ENCODE peak calls at places on chromosomes 6 and 20, in nine cellular contexts. J is A549; K is HepG2; V is mesendoderm; I is CD4-positive, CD25-positive, alpha-beta regulatory T cell; G is HCT116; U is heart right ventricle; F is prostate gland; H is hepatocyte. E is an unnamed sample. For H3K4me1, the result is how much of the 10 kb centered on the place peaks cover.

GRCh38 chr20:34673411-34673810 is 3.5 kb downstream of the PIGU start:
- DNase-seq in I (no peak), K (no peak), V (no peak), U (no peak), H (no peak), J (no peak), G (no peak), F (no peak), E (no peak)

GRCh38 chr6:149450679-149451360 is 34.0 kb downstream of the ZC3H12D start:
- DNase-seq in J (no peak), F (no peak), H (peak), I (no peak), G (no peak), U (peak), V (no peak), K (no peak), E (peak)

GRCh38 chr6:75381878-75382633 is 97.5 kb upstream of the TMEM30A start:
- DNase-seq in I (no peak), V (no peak), G (no peak), J (no peak), K (no peak), F (no peak), U (no peak), H (no peak), E (no peak)

GRCh38 chr6:42292002-42292735 is 74.5 kb upstream of the MRPS10 start:
- DNase-seq in K (no peak), U (no peak), J (peak), H (no peak), I (no peak), V (no peak), G (peak), F (no peak), E (no peak)

GRCh38 chr6:5335020-5335419 is 73.7 kb downstream of the FARS2 start:
- DNase-seq in U (no peak), G (no peak), F (no peak), V (no peak), K (no peak), I (no peak), J (no peak), H (no peak), E (no peak)

GRCh38 chr6:145569140-145569539 is 166.2 kb downstream of the EPM2A start:
- DNase-seq in F (no peak), I (no peak), V (no peak), K (no peak), U (no peak), H (no peak), G (no peak), J (no peak), E (no peak)

GRCh38 chr20:1326031-1326930 is 2.7 kb downstream of the SDCBP2 start:
- DNase-seq in K (no peak), J (peak), U (peak), F (no peak), H (peak), I (no peak), G (no peak), V (no peak), E (peak)

GRCh38 chr20:11716239-11716944 is 201.3 kb upstream of the BTBD3 start:
- DNase-seq in G (peak), K (peak), J (peak), U (no peak), H (peak), V (peak), F (no peak), I (no peak), E (peak)

GRCh38 chr6:26235240-26235730 is 129.7 kb upstream of the BTN3A2 start:
- DNase-seq in J (no peak), V (no peak), F (no peak), K (no peak), I (no peak), U (no peak), H (no peak), G (no peak), E (no peak)

GRCh38 chr6:108174371-108175175 is 8.8 kb downstream of the NR2E1 start:
- DNase-seq in G (no peak), F (no peak), K (no peak), U (peak), V (peak), H (peak), J (no peak), I (no peak), E (no peak)

GRCh38 chr20:39851459-39851858 is 837.6 kb downstream of the MAFB start:
- DNase-seq in I (no peak), J (no peak), F (no peak), H (no peak), K (no peak), U (no peak), G (no peak), V (no peak), E (no peak)

GRCh38 chr6:26576929-26577719 is 19.6 kb upstream of the ABT1 start:
- DNase-seq in U (peak), F (no peak), K (peak), J (no peak), G (peak), I (peak), V (peak), H (peak), E (peak)

GRCh38 chr6:132060591-132060990 is 109.4 kb upstream of the CCN2 start:
- DNase-seq in J (no peak), V (no peak), K (peak), I (no peak), U (no peak), H (peak), F (no peak), G (no peak), E (no peak)

GRCh38 chr6:40342674-40343230 is 244.4 kb downstream of the LRFN2 start:
- DNase-seq in F (no peak), J (no peak), U (no peak), K (no peak), V (no peak), G (no peak), I (no peak), H (no peak), E (no peak)

GRCh38 chr6:15062311-15063252 is 183.3 kb upstream of the JARID2 start:
- DNase-seq in J (no peak), H (peak), K (no peak), F (no peak), G (no peak), V (no peak), I (no peak), U (peak), E (no peak)

GRCh38 chr6:118485601-118486550 is 62.2 kb upstream of the PLN start:
- DNase-seq in F (no peak), K (no peak), V (no peak), U (no peak), G (no peak), J (no peak), I (no peak), H (no peak), E (no peak)

GRCh38 chr20:38961530-38962043 is 557 bp upstream of the DHX35 start:
- DNase-seq in V (no peak), F (no peak), K (no peak), I (no peak), G (no peak), H (no peak), J (peak), U (no peak), E (no peak)

GRCh38 chr6:74651948-74652347 is 553.9 kb downstream of the COL12A1 start:
- DNase-seq in F (no peak), V (no peak), I (no peak), G (no peak), K (no peak), U (no peak), J (no peak), H (no peak), E (no peak)

GRCh38 chr6:7062445-7063162 is 45.2 kb upstream of the RREB1 start:
- DNase-seq in I (no peak), J (no peak), V (no peak), G (no peak), K (no peak), U (no peak), H (no peak), F (peak), E (no peak)

GRCh38 chr6:25889877-25890853 is 16.1 kb upstream of the SLC17A3 start:
- DNase-seq in J (no peak), H (peak), V (peak), K (peak), I (no peak), F (peak), G (peak), U (peak), E (peak)

GRCh38 chr20:4973330-4974097 is 27.8 kb downstream of the SLC23A2 start:
- DNase-seq in F (no peak), U (peak), I (peak), H (peak), G (no peak), K (peak), J (peak), V (no peak), E (peak)

GRCh38 chr20:4949833-4950178 is 51.5 kb downstream of the SLC23A2 start:
- DNase-seq in H (peak), K (peak), V (peak), F (peak), G (no peak), J (peak), I (peak), U (no peak), E (peak)

GRCh38 chr6:73516712-73517489 is 3.9 kb downstream of the EEF1A1 start:
- DNase-seq in G (no peak), V (peak), H (no peak), K (no peak), F (no peak), U (no peak), J (no peak), I (no peak), E (no peak)

GRCh38 chr6:68876792-68877493 is 241.9 kb downstream of the ADGRB3 start:
- DNase-seq in F (no peak), U (no peak), G (no peak), H (peak), I (no peak), J (no peak), V (peak), K (peak), E (no peak)

GRCh38 chr6:103273048-103273447 is 1586.7 kb downstream of the HACE1 start:
- DNase-seq in F (no peak), H (peak), U (no peak), I (no peak), V (peak), G (peak), K (peak), J (no peak), E (no peak)

GRCh38 chr6:63663147-63663877 is 27.7 kb downstream of the PHF3 start:
- DNase-seq in H (peak), V (no peak), J (no peak), U (no peak), G (no peak), F (no peak), I (no peak), K (no peak), E (no peak)

GRCh38 chr6:79718509-79719247 is 87.5 kb downstream of the SH3BGRL2 start:
- DNase-seq in I (no peak), V (no peak), G (no peak), H (no peak), F (no peak), U (no peak), K (no peak), J (no peak), E (no peak)

GRCh38 chr6:93889713-93890112 is 470.4 kb upstream of the EPHA7 start:
- DNase-seq in G (no peak), F (no peak), K (no peak), H (no peak), J (no peak), V (no peak), I (no peak), U (no peak), E (no peak)
- H3K4me1 ChIP-seq in G (under half), F (under half), K (under half), H (under half), J (under half), V (under half), I (under half), U (under half), E (under half)

GRCh38 chr20:53092772-53093171 is 120.6 kb downstream of the TSHZ2 start:
- DNase-seq in H (no peak), U (no peak), J (no peak), V (no peak), I (no peak), G (no peak), K (no peak), F (no peak), E (no peak)
- H3K27ac ChIP-seq in H (no peak), U (no peak), J (no peak), V (no peak), I (no peak), G (no peak), K (no peak), F (no peak), E (no peak)

GRCh38 chr20:43955244-43956191 is 40.9 kb downstream of the TOX2 start:
- DNase-seq in F (no peak), H (no peak), K (no peak), V (peak), G (peak), J (peak), I (peak), U (no peak), E (no peak)

GRCh38 chr20:43957392-43957791 is 42.7 kb downstream of the TOX2 start:
- DNase-seq in U (no peak), H (no peak), F (no peak), G (no peak), J (no peak), K (no peak), V (no peak), I (no peak), E (no peak)

GRCh38 chr20:43953919-43954617 is 39.4 kb downstream of the TOX2 start:
- DNase-seq in G (no peak), K (no peak), J (no peak), I (no peak), V (peak), H (no peak), U (no peak), F (no peak), E (no peak)

GRCh38 chr20:43958626-43959025 is 44.0 kb downstream of the TOX2 start:
- DNase-seq in J (no peak), G (no peak), K (no peak), F (no peak), V (no peak), U (no peak), H (no peak), I (no peak), E (no peak)

DNA sequence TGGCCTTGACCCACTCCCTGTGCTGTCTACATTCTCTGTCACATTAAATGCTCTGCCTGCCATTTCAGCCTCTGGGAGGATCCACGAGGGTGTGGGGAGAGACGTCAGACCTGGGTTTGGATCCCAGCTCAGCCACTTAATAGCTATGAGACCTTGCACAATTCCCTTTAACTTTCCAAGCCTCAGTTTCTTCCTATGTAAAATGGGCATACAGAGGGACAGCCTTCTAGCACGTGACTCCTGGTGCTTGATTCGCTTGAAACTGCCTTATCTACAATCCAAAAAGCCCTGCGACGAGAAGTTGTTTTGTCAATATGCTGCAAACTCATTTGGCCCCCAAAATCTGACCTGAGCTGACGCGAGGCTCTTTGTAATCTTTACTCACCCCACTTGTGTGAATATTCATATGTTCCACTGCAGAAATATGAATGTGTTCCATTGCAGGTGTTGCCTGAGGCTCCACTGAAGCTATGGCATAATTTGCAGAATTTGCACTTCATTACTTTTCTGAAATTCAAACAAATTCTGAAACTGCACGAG is 40.1 kb downstream of the TOX2 start:
- DNase-seq in V (no peak), U (no peak), H (no peak), G (no peak), I (no peak), K (no peak), F (no peak), J (no peak), E (no peak)
- H3K4me1 ChIP-seq in V (under half), U (under half), H (under half), G (half or more), I (half or more), K (under half), F (under half), J (half or more), E (under half)

DNA sequence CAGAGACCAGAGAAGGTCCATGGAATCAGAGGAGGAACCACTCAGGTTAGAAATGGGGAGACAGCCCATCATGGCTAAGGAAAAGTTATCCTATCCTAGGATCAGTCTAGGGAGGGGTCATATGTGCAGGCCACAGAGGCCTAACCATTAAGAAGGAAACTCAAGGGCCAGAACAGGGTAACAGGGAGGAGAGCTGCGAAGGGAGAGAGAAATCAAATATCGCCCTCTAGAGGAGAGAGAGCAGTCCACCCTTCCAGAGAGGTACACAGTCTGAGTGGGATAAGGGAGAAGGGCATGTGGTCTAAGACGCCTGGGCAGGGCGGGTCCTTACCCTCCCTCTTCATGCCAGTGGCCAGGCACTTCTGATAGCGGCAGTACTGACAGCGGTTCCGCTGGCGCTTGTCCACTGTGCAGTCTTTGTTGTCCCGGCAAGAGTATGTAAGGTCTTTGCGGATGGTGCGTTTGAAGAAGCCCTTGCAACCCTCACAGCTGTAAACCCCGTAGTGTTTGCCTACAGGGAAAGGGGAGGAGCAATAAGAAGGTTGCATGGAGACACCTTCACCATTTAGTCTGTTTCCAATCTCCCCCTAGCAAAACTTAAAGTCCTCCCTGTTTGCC is 2.9 kb downstream of the RXRB start:
- DNase-seq in H (peak), I (peak), G (peak), U (peak), K (peak), J (peak), F (peak), V (peak), E (peak)
- H3K27ac ChIP-seq in H (no peak), I (no peak), G (peak), U (peak), K (peak), J (no peak), F (no peak), V (no peak), E (no peak)

DNA sequence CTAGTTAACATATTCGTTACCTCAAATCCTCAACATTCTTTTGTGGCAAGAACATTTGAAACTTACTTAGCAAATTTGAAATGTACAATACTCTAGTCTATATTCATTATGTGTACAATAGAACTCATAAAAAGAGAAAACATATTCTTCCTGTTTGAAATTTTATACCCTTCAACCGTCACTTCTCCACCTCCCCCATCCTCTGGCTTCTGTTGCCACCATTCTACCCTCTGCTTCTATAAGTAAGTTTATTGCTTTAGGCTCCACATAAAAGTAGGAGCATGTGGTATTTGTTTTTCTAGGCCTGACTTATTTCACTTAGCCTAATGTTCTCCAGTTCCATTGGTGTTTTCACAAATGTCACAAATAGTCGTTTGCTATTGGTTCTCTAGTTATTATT is 205.3 kb downstream of the TENT5A start:
- DNase-seq in V (no peak), U (no peak), G (no peak), I (no peak), H (no peak), K (no peak), J (no peak), F (no peak), E (no peak)
- H3K4me1 ChIP-seq in V (under half), U (under half), G (under half), I (under half), H (under half), K (under half), J (under half), F (under half), E (under half)

GRCh38 chr6:3052481-3053230 is 15.6 kb upstream of the RIPK1 start:
- DNase-seq in F (no peak), J (no peak), U (no peak), G (no peak), H (peak), K (no peak), I (no peak), V (no peak), E (no peak)
- H3K27ac ChIP-seq in F (no peak), J (peak), U (no peak), G (no peak), H (peak), K (peak), I (no peak), V (no peak), E (no peak)

DNA sequence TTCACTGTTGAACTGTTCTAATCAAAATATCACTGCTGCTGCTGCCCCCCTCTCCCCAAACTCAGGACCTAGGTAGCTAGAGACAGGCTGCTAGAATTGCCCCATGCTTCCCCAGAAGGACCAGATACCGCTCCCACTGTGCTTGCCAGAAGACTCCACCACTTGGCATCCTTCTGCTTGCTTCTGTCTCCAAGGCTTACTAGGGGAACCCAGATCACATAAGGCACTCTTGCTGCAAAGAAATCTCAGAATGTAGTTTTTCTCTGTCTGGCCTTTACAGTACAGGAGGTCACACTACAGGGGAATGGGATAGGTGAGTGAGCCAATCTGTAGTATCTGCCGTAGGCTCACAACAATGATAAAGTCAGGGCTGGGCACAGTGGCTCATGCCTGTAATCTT is 21.5 kb upstream of the SLC9A8 start:
- DNase-seq in G (no peak), U (no peak), F (no peak), K (no peak), J (no peak), I (no peak), V (no peak), H (no peak), E (no peak)
- H3K4me1 ChIP-seq in G (under half), U (under half), F (under half), K (half or more), J (half or more), I (under half), V (under half), H (under half), E (under half)

GRCh38 chr6:30640481-30640880 is 6.5 kb upstream of the C6orf136 start:
- DNase-seq in H (no peak), J (no peak), F (no peak), G (no peak), I (no peak), V (no peak), U (no peak), K (no peak), E (no peak)

GRCh38 chr6:30641048-30641447 is 5.9 kb upstream of the C6orf136 start:
- DNase-seq in K (no peak), H (no peak), F (no peak), U (no peak), G (no peak), I (no peak), J (no peak), V (no peak), E (no peak)

DNA sequence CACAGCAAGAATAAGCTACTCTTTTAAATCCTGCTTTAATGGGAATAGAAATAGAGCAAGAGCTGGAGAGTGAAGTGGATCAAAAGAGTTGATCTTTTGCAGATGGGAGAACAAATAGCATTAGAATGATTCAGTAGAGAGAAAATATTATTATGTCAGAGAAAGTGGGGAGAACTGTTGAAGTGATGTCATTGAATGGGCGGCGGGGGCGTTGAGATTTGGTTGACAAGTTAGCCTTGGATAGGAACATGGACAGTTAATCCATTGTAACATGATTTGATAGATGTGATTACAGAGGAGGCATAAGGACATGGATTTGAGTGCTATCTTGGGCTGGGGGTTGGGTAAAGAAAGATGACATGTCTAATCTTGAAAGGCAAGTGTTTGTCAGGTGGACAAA is 9.2 kb downstream of the ATAT1 start:
- DNase-seq in H (no peak), I (no peak), U (no peak), F (no peak), V (no peak), K (no peak), G (no peak), J (no peak), E (no peak)
- H3K27ac ChIP-seq in H (no peak), I (no peak), U (no peak), F (no peak), V (no peak), K (no peak), G (no peak), J (no peak), E (no peak)

E was measured in testis.